ENCODE peak calls at places on chromosomes 1 and 21, in ten cellular contexts. K, A, C, W, T, O, J, X, L and G are unnamed samples. For H3K9me3, the result is how much of the 10 kb centered on the place peaks cover.

GRCh38 chr21:42404534-42404933 is 832 bp downstream of the UBASH3A start:
- DNase-seq in K (no peak), A (no peak), C (no peak), W (no peak), T (no peak), O (no peak), J (no peak), X (peak), L (no peak), G (no peak)

GRCh38 chr1:8059161-8059622 is 33.1 kb upstream of the ERRFI1 start:
- DNase-seq in K (peak), A (no peak), C (no peak), W (no peak), T (no peak), O (no peak), J (no peak), X (no peak), L (peak), G (no peak)

GRCh38 chr1:183318433-183318832 is 99.7 kb downstream of the NMNAT2 start:
- DNase-seq in K (peak), A (no peak), C (peak), W (peak), T (peak), O (peak), J (peak), X (peak), L (peak), G (no peak)

GRCh38 chr1:182114627-182115023 is 53.1 kb upstream of the ZNF648 start:
- DNase-seq in K (no peak), A (no peak), C (no peak), W (no peak), T (no peak), O (no peak), J (no peak), X (no peak), L (no peak), G (no peak)

GRCh38 chr21:44414291-44415072 is 40.8 kb upstream of the LRRC3 start:
- DNase-seq in K (no peak), A (no peak), C (no peak), W (peak), T (no peak), O (no peak), J (no peak), X (no peak), L (no peak), G (no peak)

GRCh38 chr21:44761747-44762208 is 39.8 kb downstream of the UBE2G2 start:
- DNase-seq in K (no peak), A (peak), C (no peak), W (no peak), T (no peak), O (no peak), J (no peak), X (no peak), L (no peak), G (no peak)

GRCh38 chr21:29818520-29818919 is 121.3 kb downstream of the GRIK1 start:
- DNase-seq in K (no peak), A (no peak), C (no peak), W (no peak), T (no peak), O (no peak), J (no peak), X (no peak), L (no peak), G (no peak)

GRCh38 chr1:2003564-2004131 is at the start of gene CFAP74:
- DNase-seq in K (peak), A (no peak), C (no peak), W (peak), T (no peak), O (no peak), J (no peak), X (peak), L (peak), G (no peak)

GRCh38 chr21:30116474-30116873 is 50.1 kb downstream of the CLDN17 start:
- DNase-seq in K (no peak), A (no peak), C (no peak), W (no peak), T (no peak), O (no peak), J (no peak), X (no peak), L (no peak), G (no peak)

GRCh38 chr1:156995412-156995811 is 50.1 kb downstream of the ARHGEF11 start:
- DNase-seq in K (no peak), A (no peak), C (no peak), W (no peak), T (no peak), O (no peak), J (no peak), X (no peak), L (no peak), G (no peak)

GRCh38 chr21:37117204-37117603 is 44.1 kb downstream of the TTC3 start:
- DNase-seq in K (no peak), A (no peak), C (no peak), W (no peak), T (no peak), O (no peak), J (no peak), X (no peak), L (no peak), G (no peak)

GRCh38 chr1:201791775-201792166 is 37.2 kb upstream of the IPO9 start:
- DNase-seq in K (peak), A (no peak), C (no peak), W (no peak), T (no peak), O (no peak), J (no peak), X (no peak), L (peak), G (no peak)

GRCh38 chr21:45266518-45267389 is 20.9 kb downstream of the POFUT2 start:
- DNase-seq in K (no peak), A (peak), C (no peak), W (no peak), T (no peak), O (no peak), J (no peak), X (no peak), L (peak), G (peak)

GRCh38 chr1:2556277-2557145 is at the start of gene TNFRSF14:
- DNase-seq in K (peak), A (peak), C (peak), W (peak), T (peak), O (no peak), J (no peak), X (peak), L (peak), G (peak)

GRCh38 chr1:218273757-218274505 is 11.2 kb upstream of the RRP15 start:
- DNase-seq in K (no peak), A (no peak), C (no peak), W (no peak), T (no peak), O (no peak), J (no peak), X (peak), L (no peak), G (no peak)

GRCh38 chr1:39576016-39576657 is 453 bp downstream of the PABPC4 start:
- DNase-seq in K (no peak), A (peak), C (peak), W (peak), T (peak), O (no peak), J (no peak), X (peak), L (peak), G (peak)

GRCh38 chr1:106568575-106568974 is 487.9 kb upstream of the PRMT6 start:
- DNase-seq in K (no peak), A (no peak), C (no peak), W (no peak), T (no peak), O (no peak), J (no peak), X (no peak), L (no peak), G (no peak)

GRCh38 chr1:212070720-212071302 is 35.3 kb downstream of the DTL start:
- DNase-seq in K (peak), A (no peak), C (no peak), W (no peak), T (no peak), O (peak), J (peak), X (peak), L (peak), G (no peak)

GRCh38 chr1:197865809-197866208 is 36.6 kb upstream of the C1orf53 start:
- DNase-seq in K (no peak), A (no peak), C (no peak), W (no peak), T (no peak), O (no peak), J (no peak), X (no peak), L (no peak), G (no peak)

GRCh38 chr1:157773723-157774350 is 3.1 kb downstream of the FCRL2 start:
- DNase-seq in K (no peak), A (no peak), C (no peak), W (no peak), T (no peak), O (no peak), J (peak), X (peak), L (no peak), G (peak)

GRCh38 chr1:167057297-167057688 is 32.9 kb downstream of the GPA33 start:
- DNase-seq in K (peak), A (no peak), C (no peak), W (no peak), T (no peak), O (no peak), J (peak), X (peak), L (peak), G (no peak)

GRCh38 chr1:181483561-181484291 is 409 bp downstream of the CACNA1E start:
- DNase-seq in K (no peak), A (no peak), C (peak), W (no peak), T (no peak), O (no peak), J (no peak), X (peak), L (no peak), G (no peak)

GRCh38 chr21:25790122-25790951 is 55.6 kb downstream of the GABPA start:
- DNase-seq in K (peak), A (no peak), C (no peak), W (no peak), T (no peak), O (no peak), J (peak), X (peak), L (peak), G (no peak)

GRCh38 chr1:34980715-34981114 is 4.4 kb downstream of the TMEM35B start:
- DNase-seq in K (no peak), A (no peak), C (no peak), W (no peak), T (no peak), O (no peak), J (no peak), X (no peak), L (no peak), G (no peak)

GRCh38 chr1:205374205-205375078 is 17.7 kb upstream of the KLHDC8A start:
- DNase-seq in K (peak), A (no peak), C (no peak), W (no peak), T (no peak), O (no peak), J (peak), X (no peak), L (peak), G (no peak)

GRCh38 chr1:27563407-27564263 is 40.3 kb downstream of the AHDC1 start:
- DNase-seq in K (peak), A (peak), C (peak), W (peak), T (peak), O (no peak), J (peak), X (no peak), L (peak), G (no peak)

GRCh38 chr1:227942021-227942715 is 5.6 kb downstream of the WNT9A start:
- DNase-seq in K (no peak), A (peak), C (no peak), W (peak), T (peak), O (no peak), J (no peak), X (peak), L (no peak), G (no peak)

GRCh38 chr1:227942716-227943261 is 4.9 kb downstream of the WNT9A start:
- DNase-seq in K (no peak), A (peak), C (no peak), W (peak), T (peak), O (no peak), J (no peak), X (no peak), L (no peak), G (no peak)

GRCh38 chr1:227940791-227941241 is 6.9 kb downstream of the WNT9A start:
- DNase-seq in K (no peak), A (peak), C (peak), W (peak), T (peak), O (no peak), J (no peak), X (no peak), L (no peak), G (no peak)

GRCh38 chr1:227939791-227940771 is 7.7 kb downstream of the WNT9A start:
- DNase-seq in K (no peak), A (peak), C (peak), W (peak), T (peak), O (no peak), J (no peak), X (no peak), L (no peak), G (no peak)

GRCh38 chr1:227941509-227942020 is 6.2 kb downstream of the WNT9A start:
- DNase-seq in K (no peak), A (peak), C (peak), W (peak), T (peak), O (no peak), J (no peak), X (no peak), L (no peak), G (no peak)
- TF ChIP-seq CTCF in K (no peak), A (no peak), C (no peak), W (no peak), T (no peak), O (no peak), J (no peak), X (no peak), L (no peak), G (no peak)

GRCh38 chr21:39612233-39613028 is at the start of gene B3GALT5:
- DNase-seq in K (no peak), A (no peak), C (peak), W (peak), T (peak), O (no peak), J (no peak), X (peak), L (peak), G (no peak)
- H3K4me3 ChIP-seq in K (peak), A (peak), C (peak), W (no peak), T (no peak), O (peak), J (no peak), X (peak), L (peak), G (no peak)

GRCh38 chr1:175478203-175478602 is 265.2 kb downstream of the TNR start:
- DNase-seq in K (no peak), A (no peak), C (no peak), W (no peak), T (no peak), O (no peak), J (no peak), X (no peak), L (peak), G (no peak)

GRCh38 chr1:175481126-175482071 is 262.0 kb downstream of the TNR start:
- DNase-seq in K (peak), A (no peak), C (no peak), W (no peak), T (no peak), O (no peak), J (peak), X (peak), L (peak), G (no peak)

GRCh38 chr1:175479521-175480342 is 263.7 kb downstream of the TNR start:
- DNase-seq in K (no peak), A (no peak), C (no peak), W (no peak), T (no peak), O (no peak), J (no peak), X (no peak), L (peak), G (no peak)

GRCh38 chr1:175480343-175480827 is 263.0 kb downstream of the TNR start:
- DNase-seq in K (no peak), A (no peak), C (no peak), W (no peak), T (no peak), O (no peak), J (no peak), X (no peak), L (no peak), G (no peak)

DNA sequence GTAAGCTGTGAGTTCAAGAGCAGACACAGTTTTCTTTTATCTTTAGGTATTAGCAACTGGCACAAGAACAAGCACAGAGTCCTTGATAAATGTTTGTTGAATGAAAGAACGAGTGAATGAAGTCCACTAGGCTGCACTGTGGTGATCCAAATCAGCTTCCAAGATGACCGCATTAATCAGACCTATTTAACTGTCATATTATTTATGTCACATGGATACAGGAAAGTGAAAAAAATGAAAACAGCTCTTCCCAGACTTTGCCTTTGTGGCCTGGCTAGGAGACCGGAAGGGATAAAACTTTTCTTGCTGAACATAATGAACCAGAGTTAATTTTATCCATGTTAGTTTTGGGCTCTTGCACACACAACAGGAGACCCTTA is 261.3 kb downstream of the TNR start:
- DNase-seq in K (no peak), A (no peak), C (no peak), W (no peak), T (no peak), O (no peak), J (no peak), X (no peak), L (no peak), G (no peak)
- H3K9me3 ChIP-seq in K (under half), A (under half), C (under half), W (under half), T (under half), O (under half), J (under half), X (under half), L (under half), G (under half)

GRCh38 chr1:112530832-112531231 is 22.1 kb downstream of the WNT2B start:
- DNase-seq in K (no peak), A (no peak), C (no peak), W (no peak), T (no peak), O (no peak), J (no peak), X (no peak), L (no peak), G (no peak)

GRCh38 chr1:112532074-112532473 is 23.3 kb downstream of the WNT2B start:
- DNase-seq in K (no peak), A (no peak), C (no peak), W (no peak), T (no peak), O (no peak), J (no peak), X (no peak), L (peak), G (no peak)

GRCh38 chr1:112529301-112529700 is 20.5 kb downstream of the WNT2B start:
- DNase-seq in K (peak), A (no peak), C (no peak), W (no peak), T (no peak), O (no peak), J (no peak), X (no peak), L (peak), G (no peak)

GRCh38 chr1:112536561-112536960 is 27.8 kb downstream of the WNT2B start:
- DNase-seq in K (no peak), A (no peak), C (no peak), W (no peak), T (no peak), O (no peak), J (no peak), X (no peak), L (peak), G (no peak)

GRCh38 chr1:112533029-112533428 is 24.3 kb downstream of the WNT2B start:
- DNase-seq in K (peak), A (no peak), C (no peak), W (no peak), T (no peak), O (peak), J (no peak), X (no peak), L (peak), G (no peak)
- TF ChIP-seq CTCF in K (no peak), A (no peak), C (no peak), W (no peak), T (no peak), O (no peak), J (no peak), X (no peak), L (no peak), G (no peak)

GRCh38 chr1:94236021-94236491 is 1.3 kb downstream of the ARHGAP29 start:
- DNase-seq in K (peak), A (no peak), C (no peak), W (no peak), T (no peak), O (no peak), J (no peak), X (peak), L (peak), G (no peak)

GRCh38 chr1:94234615-94235014 is 2.8 kb downstream of the ARHGAP29 start:
- DNase-seq in K (no peak), A (no peak), C (no peak), W (no peak), T (no peak), O (no peak), J (no peak), X (no peak), L (no peak), G (no peak)

GRCh38 chr1:94237291-94238226 is at the start of gene ARHGAP29:
- DNase-seq in K (peak), A (peak), C (peak), W (peak), T (peak), O (no peak), J (peak), X (peak), L (peak), G (peak)

GRCh38 chr1:94236630-94237290 is 624 bp downstream of the ARHGAP29 start:
- DNase-seq in K (peak), A (no peak), C (no peak), W (no peak), T (no peak), O (no peak), J (peak), X (peak), L (peak), G (no peak)

DNA sequence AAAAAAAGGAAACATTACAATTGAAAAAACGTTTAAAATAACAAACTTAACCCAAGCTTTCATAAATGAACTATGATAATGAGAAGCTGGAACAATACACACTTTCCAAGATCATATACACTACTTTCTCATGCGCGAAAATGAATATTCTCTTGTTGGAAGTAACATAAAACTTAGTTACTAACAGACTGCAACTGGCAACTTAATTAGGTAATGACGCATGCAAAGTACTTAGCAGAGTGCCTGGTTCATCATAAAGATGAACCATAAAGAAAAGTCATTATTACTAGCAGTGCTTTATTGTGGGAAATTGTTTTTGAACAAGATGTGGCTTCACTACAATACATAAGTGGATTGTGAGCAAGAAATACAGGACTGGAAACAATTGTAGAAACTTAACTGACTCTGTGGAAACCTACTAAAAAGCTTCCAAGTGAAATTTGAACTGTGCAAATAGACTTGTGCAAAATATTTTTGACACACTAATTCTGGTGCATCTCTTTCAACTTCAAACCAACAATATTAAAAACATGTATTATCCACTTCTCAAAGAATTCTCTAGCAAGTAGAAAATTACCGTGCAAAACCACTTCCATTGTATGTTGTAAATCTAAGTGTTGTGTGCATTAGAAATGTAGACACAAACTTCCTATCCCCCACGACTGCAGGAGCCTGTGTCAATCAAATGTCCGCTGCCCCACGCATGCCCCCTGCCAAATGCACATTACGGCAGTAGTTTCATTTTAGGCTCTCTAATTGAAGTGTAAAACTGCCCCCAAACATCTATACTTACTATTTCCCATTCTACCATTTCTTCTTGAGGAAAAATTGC is 2.0 kb downstream of the ARHGAP29 start:
- DNase-seq in K (no peak), A (no peak), C (no peak), W (no peak), T (no peak), O (no peak), J (no peak), X (no peak), L (no peak), G (no peak)
- H3K4me3 ChIP-seq in K (peak), A (peak), C (peak), W (peak), T (no peak), O (peak), J (peak), X (peak), L (peak), G (no peak)